ENCODE peak calls at places on chromosomes 6 and 20, in six cellular contexts. I is Peyer's patch, J is K562, E is right lobe of liver, H is uterus, A is suprapubic skin. C is an unnamed sample.

GRCh38 chr6:110812719-110813118 is 2.5 kb downstream of the CDK19 start:
- DNase-seq in I (no peak), J (no peak), E (no peak), H (no peak), A (no peak), C (no peak)

GRCh38 chr6:28586273-28586672 is 60.6 kb downstream of the GPX5 start:
- DNase-seq in I (no peak), J (no peak), E (no peak), H (no peak), A (no peak), C (peak)

GRCh38 chr20:52426856-52427255 is 235.3 kb upstream of the ZFP64 start:
- DNase-seq in I (no peak), J (no peak), E (no peak), H (no peak), A (no peak), C (no peak)

GRCh38 chr6:146113055-146113623 is 84.3 kb downstream of the GRM1 start:
- DNase-seq in I (no peak), J (no peak), E (no peak), H (no peak), A (no peak), C (no peak)

GRCh38 chr6:44237813-44238433 is 9.0 kb upstream of the HSP90AB1 start:
- DNase-seq in I (peak), J (peak), E (peak), H (peak), A (peak), C (peak)

GRCh38 chr20:39631557-39631956 is 669.4 kb downstream of the DHX35 start:
- DNase-seq in I (no peak), J (no peak), E (no peak), H (no peak), A (no peak), C (no peak)

GRCh38 chr20:8229090-8229489 is 97.0 kb downstream of the PLCB1 start:
- DNase-seq in I (no peak), J (no peak), E (no peak), H (no peak), A (no peak), C (no peak)

GRCh38 chr20:15867899-15868298 is 705.3 kb downstream of the KIF16B start:
- DNase-seq in I (no peak), J (no peak), E (no peak), H (no peak), A (no peak), C (no peak)

GRCh38 chr6:144758602-144759001 is 473.5 kb downstream of the UTRN start:
- DNase-seq in I (no peak), J (no peak), E (no peak), H (no peak), A (no peak), C (no peak)

GRCh38 chr6:100167585-100167984 is 173.6 kb upstream of the MCHR2 start:
- DNase-seq in I (no peak), J (no peak), E (no peak), H (no peak), A (no peak), C (no peak)

GRCh38 chr6:3072798-3073197 is 4.5 kb downstream of the RIPK1 start:
- DNase-seq in I (no peak), J (peak), E (no peak), H (no peak), A (no peak), C (no peak)
- TF ChIP-seq CTCF in I (no peak), J (no peak), E (no peak), H (no peak), A (no peak), C (no peak)

GRCh38 chr6:26607434-26608230 is 10.9 kb downstream of the ABT1 start:
- DNase-seq in I (peak), J (peak), E (no peak), H (no peak), A (no peak), C (peak)
- TF ChIP-seq POLR2A in I (no peak), J (no peak), E (no peak), H (no peak), A (no peak), C (no peak)

GRCh38 chr20:23602699-23603098 is 3.0 kb downstream of the CST9 start:
- DNase-seq in I (no peak), J (no peak), E (no peak), H (no peak), A (no peak), C (no peak)

GRCh38 chr20:23601715-23602114 is 4.0 kb downstream of the CST9 start:
- DNase-seq in I (no peak), J (no peak), E (no peak), H (no peak), A (no peak), C (no peak)

GRCh38 chr20:23605867-23606651 is at the start of gene CST9:
- DNase-seq in I (no peak), J (no peak), E (no peak), H (no peak), A (no peak), C (no peak)

GRCh38 chr20:23603321-23603720 is 2.4 kb downstream of the CST9 start:
- DNase-seq in I (no peak), J (no peak), E (no peak), H (no peak), A (no peak), C (no peak)

DNA sequence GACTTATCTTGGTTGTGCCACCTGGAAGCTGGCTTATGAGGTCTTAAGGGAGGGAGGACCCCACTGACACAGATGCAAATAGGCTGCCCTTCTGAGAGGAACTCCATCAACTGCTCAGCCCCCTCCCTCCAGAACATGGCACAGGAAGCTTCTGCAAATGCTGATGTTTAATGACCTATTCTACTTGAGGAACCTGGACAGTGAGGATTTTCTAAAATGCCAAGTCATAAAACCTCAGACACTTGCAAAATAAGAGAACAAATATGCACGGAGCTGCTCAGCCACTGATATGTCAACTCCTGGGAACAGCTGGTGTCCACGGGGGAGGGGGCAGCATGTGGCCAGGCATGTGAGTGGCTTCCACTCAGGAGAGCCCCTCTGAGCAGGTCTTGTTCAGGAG is 3.5 kb downstream of the CST9 start:
- DNase-seq in I (no peak), J (no peak), E (no peak), H (no peak), A (no peak), C (no peak)
- TF ChIP-seq CTCF in I (no peak), J (no peak), E (no peak), H (no peak), A (no peak), C (no peak)

GRCh38 chr6:164230804-164231203 is 816.3 kb downstream of the QKI start:
- DNase-seq in I (no peak), J (no peak), E (no peak), H (no peak), A (no peak), C (peak)

GRCh38 chr6:164230259-164230658 is 815.7 kb downstream of the QKI start:
- DNase-seq in I (no peak), J (no peak), E (no peak), H (no peak), A (no peak), C (no peak)

GRCh38 chr6:164227952-164228522 is 813.5 kb downstream of the QKI start:
- DNase-seq in I (no peak), J (no peak), E (no peak), H (no peak), A (no peak), C (no peak)
- TF ChIP-seq POLR2A in I (no peak), J (no peak), E (no peak), H (no peak), A (no peak), C (no peak)

GRCh38 chr6:13764996-13765395 is 49.4 kb downstream of the MCUR1 start:
- DNase-seq in I (peak), J (no peak), E (no peak), H (no peak), A (no peak), C (no peak)

GRCh38 chr6:13766201-13766634 is 48.1 kb downstream of the MCUR1 start:
- DNase-seq in I (no peak), J (no peak), E (no peak), H (no peak), A (no peak), C (no peak)

GRCh38 chr6:13769034-13769654 is 45.2 kb downstream of the MCUR1 start:
- DNase-seq in I (no peak), J (no peak), E (no peak), H (no peak), A (no peak), C (peak)

GRCh38 chr6:13765570-13765969 is 48.8 kb downstream of the MCUR1 start:
- DNase-seq in I (no peak), J (no peak), E (no peak), H (no peak), A (no peak), C (no peak)

DNA sequence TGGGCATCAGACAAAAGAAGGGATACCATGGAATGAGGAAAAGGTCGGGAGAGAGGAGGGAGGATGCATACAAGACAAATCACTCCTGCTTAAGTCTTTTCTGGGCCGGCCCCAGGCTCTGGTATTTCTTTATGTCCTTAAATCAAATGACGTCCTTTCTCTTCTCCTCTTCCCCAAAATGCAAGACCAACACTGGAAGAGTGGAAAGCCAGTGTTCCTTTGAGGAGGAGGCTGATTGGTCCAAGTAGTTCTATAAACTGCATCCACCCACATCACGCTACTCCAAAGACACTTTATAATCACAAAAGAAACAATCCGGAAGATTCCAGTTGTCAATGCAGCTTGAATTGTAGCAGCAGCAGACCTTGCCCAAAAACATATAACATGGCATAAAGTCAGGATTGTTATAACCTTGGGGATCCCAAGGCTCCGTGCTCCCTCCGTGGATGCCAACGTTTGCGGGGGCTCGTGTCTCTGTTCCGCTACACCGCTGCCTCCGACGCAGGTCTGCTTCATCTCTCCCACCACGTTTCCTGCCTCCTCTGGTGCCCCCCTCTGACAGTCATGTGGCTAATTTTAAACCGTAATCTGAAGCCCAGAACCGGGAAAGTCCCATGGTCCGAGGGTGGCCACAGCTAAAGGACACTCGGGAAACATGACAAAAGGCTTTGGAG is 47.1 kb downstream of the MCUR1 start:
- DNase-seq in I (peak), J (no peak), E (peak), H (peak), A (peak), C (peak)
- TF ChIP-seq CTCF in I (peak), J (no peak), E (no peak), H (peak), A (no peak), C (no peak)

GRCh38 chr6:31574106-31575061 is 981 bp upstream of the TNF start:
- DNase-seq in I (no peak), J (no peak), E (no peak), H (no peak), A (no peak), C (no peak)
- TF ChIP-seq POLR2A in I (no peak), J (no peak), E (no peak), H (no peak), A (no peak), C (no peak)

DNA sequence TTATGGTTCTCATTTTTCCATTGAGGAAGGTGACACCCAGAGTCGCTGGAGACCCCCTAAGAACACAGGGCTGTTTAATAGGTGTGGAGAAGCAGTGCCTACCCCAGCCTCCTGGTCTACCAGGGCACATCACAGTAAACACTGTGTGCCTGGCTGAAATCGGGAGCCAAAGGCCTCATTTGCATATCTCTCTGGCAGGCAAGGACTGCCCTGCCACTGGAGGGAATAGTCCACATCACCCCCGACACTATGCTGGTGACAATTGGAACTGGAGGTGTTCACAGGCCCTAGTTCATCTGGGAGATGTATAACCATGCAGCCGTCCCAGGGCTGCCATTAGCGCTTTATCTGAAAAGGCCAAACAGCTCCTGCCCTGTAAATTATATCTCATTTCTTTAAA is 150.3 kb downstream of the LINC00237 start:
- DNase-seq in I (no peak), J (no peak), E (no peak), H (no peak), A (no peak), C (no peak)
- TF ChIP-seq CTCF in I (no peak), J (no peak), E (no peak), H (no peak), A (no peak), C (no peak)